ENCODE peak calls at places on chromosomes 1 and 21, in five cellular contexts. M is NCI-H1092 treated with DMSO at 0.1 percent for 48 hours; P is activated CD4-positive, alpha-beta T cell treated with anti-CD3 and anti-CD28 coated beads, Interleukin-2, amount 50 U/mL, for 48 hours; R is A673; Y is astrocyte of the cerebellum. U is an unnamed sample.

GRCh38 chr1:151540982-151541377 is 871 bp downstream of the TUFT1 start:
- DNase-seq in Y (no peak), P (peak), R (no peak), M (peak), U (no peak)

GRCh38 chr21:34019402-34019801 is 54.0 kb upstream of the MRPS6 start:
- DNase-seq in M (no peak), P (no peak), R (no peak), Y (no peak), U (no peak)

GRCh38 chr1:54887665-54888071 is 673 bp upstream of the DHCR24 start:
- DNase-seq in Y (no peak), R (peak), M (peak), P (peak), U (peak)

GRCh38 chr1:104648269-104648691 is 898.6 kb downstream of the AMY1C start:
- DNase-seq in M (peak), Y (no peak), R (peak), P (no peak), U (peak)

GRCh38 chr1:229199892-229200291 is 71.0 kb upstream of the RAB4A start:
- DNase-seq in P (no peak), R (no peak), Y (no peak), M (no peak), U (no peak)

GRCh38 chr1:53576381-53576801 is 117.2 kb downstream of the DMRTB1 start:
- DNase-seq in P (no peak), Y (no peak), M (no peak), R (no peak), U (no peak)

GRCh38 chr1:9375912-9376311 is 83.2 kb downstream of the SPSB1 start:
- DNase-seq in Y (no peak), R (no peak), M (no peak), P (no peak), U (no peak)

GRCh38 chr1:116754203-116754977 is at the start of gene CD2:
- DNase-seq in R (no peak), Y (no peak), P (peak), M (no peak), U (no peak)

GRCh38 chr1:155176544-155177071 is 3.0 kb downstream of the TRIM46 start:
- DNase-seq in P (peak), R (peak), Y (peak), M (peak), U (peak)

GRCh38 chr1:59332983-59333382 is 36.1 kb downstream of the FGGY start:
- DNase-seq in M (no peak), Y (peak), P (peak), R (peak), U (no peak)

GRCh38 chr1:224637510-224637909 is 21.4 kb downstream of the CNIH3 start:
- DNase-seq in R (peak), M (no peak), P (no peak), Y (peak), U (no peak)